ENCODE peak calls at places on chromosomes 12 and 14, in seven cellular contexts. H, B, E, A, Q, S and G are unnamed samples.

GRCh38 chr12:40502322-40502721 is 189.9 kb upstream of the CNTN1 start:
- DNase-seq in H (no peak), B (no peak), E (no peak), A (no peak), Q (no peak), S (no peak), G (no peak)

GRCh38 chr12:107396991-107397390 is 288.6 kb upstream of the PWP1 start:
- DNase-seq in H (peak; percentile 87), B (no peak), E (no peak), A (no peak), Q (no peak), S (no peak), G (no peak)

GRCh38 chr12:180445-180844 is 33.5 kb downstream of the SLC6A12 start:
- DNase-seq in H (no peak), B (peak; percentile 42), E (peak; percentile 63), A (peak; percentile 15), Q (peak; percentile 34), S (no peak), G (no peak)

GRCh38 chr14:98189521-98189920 is 1082.5 kb downstream of the BCL11B start:
- DNase-seq in H (no peak), B (no peak), E (no peak), A (no peak), Q (no peak), S (no peak), G (no peak)

GRCh38 chr14:81303258-81303935 is 82.6 kb upstream of the GTF2A1 start:
- DNase-seq in H (peak; percentile 48), B (peak; percentile 24), E (peak; percentile 32), A (no peak), Q (no peak), S (peak; percentile 95), G (no peak)

GRCh38 chr12:126718365-126718764 is 1548.6 kb upstream of the TMEM132C start:
- DNase-seq in H (no peak), B (no peak), E (no peak), A (no peak), Q (no peak), S (no peak), G (no peak)

GRCh38 chr12:101857043-101857558 is 20.3 kb upstream of the DRAM1 start:
- DNase-seq in H (peak; percentile 42), B (no peak), E (no peak), A (no peak), Q (peak; percentile 36), S (no peak), G (no peak)

GRCh38 chr12:19937161-19937560 is 431.2 kb upstream of the PDE3A start:
- DNase-seq in H (no peak), B (no peak), E (no peak), A (no peak), Q (no peak), S (no peak), G (no peak)

GRCh38 chr12:34625116-34625515 is 602.8 kb downstream of the ALG10 start:
- DNase-seq in H (peak; percentile 42), B (no peak), E (no peak), A (no peak), Q (no peak), S (no peak), G (no peak)

GRCh38 chr12:64627781-64628180 is 17.5 kb downstream of the RASSF3 start:
- DNase-seq in H (peak; percentile 13), B (no peak), E (no peak), A (no peak), Q (no peak), S (no peak), G (no peak)

GRCh38 chr14:68285421-68286179 is 466.0 kb downstream of the RAD51B start:
- DNase-seq in H (no peak), B (no peak), E (no peak), A (no peak), Q (no peak), S (no peak), G (no peak)

GRCh38 chr12:84492381-84492883 is 420.2 kb downstream of the SLC6A15 start:
- DNase-seq in H (no peak), B (no peak), E (no peak), A (no peak), Q (no peak), S (no peak), G (no peak)

GRCh38 chr12:95473440-95473946 is 459 bp upstream of the METAP2 start:
- DNase-seq in H (peak; percentile 54), B (peak; percentile 45), E (no peak), A (peak; percentile 15), Q (peak; percentile 57), S (peak; percentile 61), G (no peak)

GRCh38 chr12:49060237-49061156 is at the start of gene KMT2D:
- DNase-seq in H (peak; percentile 98), B (peak; percentile 86), E (peak; percentile 95), A (peak; percentile 83), Q (peak; percentile 85), S (peak; percentile 93), G (no peak)
- TF ChIP-seq POLR2A in H (peak; percentile 59), B (no peak), E (peak; percentile 50), A (peak; percentile 69), Q (no peak), S (peak; percentile 38), G (no peak)

GRCh38 chr12:46005823-46006222 is 15.4 kb upstream of the SCAF11 start:
- DNase-seq in H (no peak), B (no peak), E (no peak), A (no peak), Q (no peak), S (no peak), G (no peak)

GRCh38 chr12:46004715-46005114 is 14.3 kb upstream of the SCAF11 start:
- DNase-seq in H (no peak), B (no peak), E (no peak), A (no peak), Q (no peak), S (no peak), G (no peak)

GRCh38 chr12:46005151-46005797 is 14.9 kb upstream of the SCAF11 start:
- DNase-seq in H (peak; percentile 9), B (no peak), E (no peak), A (no peak), Q (no peak), S (no peak), G (no peak)
- TF ChIP-seq POLR2A in H (no peak), B (no peak), E (no peak), A (no peak), Q (no peak), S (no peak), G (no peak)

GRCh38 chr12:51970904-51971646 is 19.6 kb downstream of the ACVR1B start:
- DNase-seq in H (peak; percentile 55), B (no peak), E (no peak), A (no peak), Q (no peak), S (peak; percentile 48), G (no peak)
- TF ChIP-seq POLR2A in H (no peak), B (no peak), E (no peak), A (no peak), Q (no peak), S (no peak), G (no peak)

DNA sequence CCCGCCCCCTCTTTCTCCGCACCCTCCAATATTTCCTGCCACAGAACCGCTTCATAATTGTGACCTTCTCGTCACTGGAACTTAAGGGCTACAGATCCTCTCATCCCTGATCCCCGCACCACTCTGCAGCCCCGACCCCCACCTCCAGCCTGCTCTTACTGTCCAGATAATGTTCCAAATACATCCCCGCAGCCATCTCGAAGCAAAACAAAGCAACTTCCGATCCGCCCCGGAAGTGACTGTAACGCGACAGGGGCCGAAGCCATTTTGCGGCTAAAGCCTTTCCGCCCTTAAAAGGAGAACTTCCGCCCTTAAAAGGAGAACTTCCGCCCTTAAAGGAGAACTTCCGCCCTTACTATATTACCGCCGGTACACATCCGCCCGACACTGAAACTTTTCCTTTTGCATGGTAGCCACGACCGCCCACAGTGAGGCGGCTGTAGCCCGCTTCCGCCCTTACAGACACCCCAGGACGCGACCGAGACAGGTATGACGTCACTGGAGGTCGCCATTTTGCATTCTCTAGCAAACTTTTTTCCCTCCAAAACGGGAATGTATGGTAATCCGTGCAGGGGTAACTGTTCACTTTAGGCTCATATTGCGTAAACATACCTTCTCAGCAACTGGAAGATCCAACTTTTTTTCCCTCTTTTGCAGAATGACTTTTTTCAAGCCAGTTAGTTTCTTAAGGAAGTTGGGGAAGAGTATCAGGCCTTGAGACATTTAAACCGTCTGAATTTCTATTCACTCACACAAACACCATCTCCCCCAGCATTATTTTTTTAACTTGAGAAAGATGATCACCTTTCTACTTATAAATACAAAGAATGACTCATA is at the start of gene ING4:
- DNase-seq in H (peak; percentile 100), B (peak; percentile 99), E (peak; percentile 98), A (peak; percentile 97), Q (peak; percentile 98), S (peak; percentile 98), G (no peak)
- TF ChIP-seq POLR2A in H (no peak), B (no peak), E (no peak), A (no peak), Q (no peak), S (no peak), G (no peak)

GRCh38 chr12:52903855-52904508 is 894 bp downstream of the KRT8 start:
- DNase-seq in H (peak; percentile 64), B (no peak), E (peak; percentile 39), A (no peak), Q (no peak), S (peak; percentile 83), G (no peak)
- TF ChIP-seq POLR2A in H (no peak), B (no peak), E (no peak), A (no peak), Q (no peak), S (no peak), G (no peak)

GRCh38 chr14:55223364-55223763 is 32.0 kb upstream of the DLGAP5 start:
- DNase-seq in H (no peak), B (no peak), E (no peak), A (no peak), Q (no peak), S (no peak), G (no peak)

GRCh38 chr14:55220230-55220629 is 28.8 kb upstream of the DLGAP5 start:
- DNase-seq in H (no peak), B (no peak), E (no peak), A (no peak), Q (no peak), S (no peak), G (no peak)

GRCh38 chr14:55221186-55221585 is 29.8 kb upstream of the DLGAP5 start:
- DNase-seq in H (no peak), B (no peak), E (no peak), A (no peak), Q (no peak), S (no peak), G (no peak)

DNA sequence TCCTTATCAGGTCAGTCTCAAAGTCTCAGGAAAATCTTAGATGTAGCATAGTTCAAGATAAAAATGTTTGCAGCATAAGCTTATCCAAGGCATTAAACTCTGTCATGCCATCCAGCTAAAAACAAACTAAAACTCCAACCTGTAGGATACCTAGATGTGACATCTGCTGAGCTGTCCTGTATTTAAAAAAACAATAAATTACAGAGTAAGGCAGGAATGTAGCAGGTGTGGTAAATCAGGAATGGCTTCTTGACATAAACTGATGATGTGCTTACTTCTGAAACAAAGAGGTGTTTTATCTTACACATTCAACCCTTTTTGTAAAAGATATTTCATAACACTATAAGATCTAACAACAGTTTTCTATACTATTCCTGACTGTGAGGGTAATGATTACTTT is 30.6 kb upstream of the DLGAP5 start:
- DNase-seq in H (no peak), B (no peak), E (no peak), A (no peak), Q (no peak), S (no peak), G (no peak)
- TF ChIP-seq POLR2A in H (no peak), B (no peak), E (no peak), A (no peak), Q (no peak), S (no peak), G (no peak)